ENCODE peak calls at places on chromosome 21, in six cellular contexts. C, U, D, I, M and R are unnamed samples.
A peak's percentile ranks its signal among the peaks of the same experiment; 100 is the strongest.

GRCh38 chr21:38171723-38172344 is 85.0 kb upstream of the KCNJ15 start:
- DNase-seq in C (no peak), U (peak; percentile 60), D (no peak), I (no peak), M (no peak), R (peak; percentile 17)

GRCh38 chr21:46064870-46065214 is 33.1 kb upstream of the COL6A2 start:
- DNase-seq in C (no peak), U (no peak), D (no peak), I (no peak), M (no peak), R (peak; percentile 7)

GRCh38 chr21:44957901-44958451 is 18.1 kb downstream of the SLX9 start:
- DNase-seq in C (no peak), U (no peak), D (no peak), I (no peak), M (no peak), R (no peak)

GRCh38 chr21:45102391-45102932 is 28.1 kb downstream of the ADARB1 start:
- DNase-seq in C (no peak), U (no peak), D (no peak), I (no peak), M (no peak), R (no peak)

GRCh38 chr21:36384885-36385232 is 333 bp upstream of the CHAF1B start:
- DNase-seq in C (no peak), U (no peak), D (no peak), I (no peak), M (no peak), R (no peak)

GRCh38 chr21:36210779-36211659 is 54.4 kb downstream of the DOP1B start:
- DNase-seq in C (no peak), U (no peak), D (no peak), I (no peak), M (no peak), R (no peak)

GRCh38 chr21:35142036-35142825 is 93.1 kb upstream of the RUNX1 start:
- DNase-seq in C (no peak), U (no peak), D (no peak), I (no peak), M (no peak), R (no peak)

GRCh38 chr21:39581414-39581813 is 31.3 kb upstream of the B3GALT5 start:
- DNase-seq in C (no peak), U (no peak), D (no peak), I (no peak), M (no peak), R (no peak)

GRCh38 chr21:34205811-34206635 is 132.6 kb downstream of the MRPS6 start:
- DNase-seq in C (no peak), U (no peak), D (no peak), I (no peak), M (no peak), R (no peak)

GRCh38 chr21:42398130-42398394 is 2.2 kb upstream of the TMPRSS3 start:
- DNase-seq in C (no peak), U (no peak), D (no peak), I (no peak), M (no peak), R (no peak)

GRCh38 chr21:40335689-40336088 is 468.5 kb downstream of the PCP4 start:
- DNase-seq in C (no peak), U (no peak), D (no peak), I (no peak), M (no peak), R (no peak)

GRCh38 chr21:29334717-29335428 is 36.2 kb downstream of the BACH1 start:
- DNase-seq in C (no peak), U (no peak), D (no peak), I (no peak), M (peak; percentile 62), R (no peak)

GRCh38 chr21:32392880-32393676 is at the start of gene URB1:
- DNase-seq in C (peak; percentile 97), U (peak; percentile 93), D (peak; percentile 95), I (peak; percentile 90), M (no peak), R (peak; percentile 69)

GRCh38 chr21:45579383-45580180 is 37.3 kb upstream of the SLC19A1 start:
- DNase-seq in C (no peak), U (peak; percentile 2), D (no peak), I (no peak), M (no peak), R (no peak)

GRCh38 chr21:41616063-41616591 is 108.2 kb upstream of the TMPRSS2 start:
- DNase-seq in C (no peak), U (no peak), D (no peak), I (no peak), M (no peak), R (no peak)

GRCh38 chr21:44940116-44940631 is 345 bp downstream of the SLX9 start:
- DNase-seq in C (no peak), U (no peak), D (no peak), I (no peak), M (no peak), R (no peak)

GRCh38 chr21:23218667-23219066 is 2220.5 kb downstream of the NCAM2 start:
- DNase-seq in C (no peak), U (no peak), D (no peak), I (no peak), M (no peak), R (no peak)

GRCh38 chr21:37536616-37537278 is 170.2 kb downstream of the DYRK1A start:
- DNase-seq in C (no peak), U (no peak), D (no peak), I (no peak), M (no peak), R (no peak)

GRCh38 chr21:32001390-32001789 is 128.6 kb downstream of the HUNK start:
- DNase-seq in C (no peak), U (no peak), D (no peak), I (no peak), M (no peak), R (no peak)

GRCh38 chr21:39016740-39017315 is 166.4 kb downstream of the PSMG1 start:
- DNase-seq in C (no peak), U (no peak), D (no peak), I (no peak), M (no peak), R (no peak)

GRCh38 chr21:28215214-28215954 is 777.3 kb downstream of the LTN1 start:
- DNase-seq in C (no peak), U (no peak), D (no peak), I (no peak), M (no peak), R (no peak)

GRCh38 chr21:34031835-34032370 is 41.5 kb upstream of the MRPS6 start:
- DNase-seq in C (no peak), U (no peak), D (no peak), I (no peak), M (no peak), R (no peak)

GRCh38 chr21:35011681-35012080 is 37.4 kb downstream of the RUNX1 start:
- DNase-seq in C (no peak), U (no peak), D (no peak), I (no peak), M (no peak), R (no peak)

GRCh38 chr21:45075606-45076244 is 1.3 kb downstream of the ADARB1 start:
- DNase-seq in C (no peak), U (no peak), D (no peak), I (no peak), M (no peak), R (no peak)

GRCh38 chr21:34115160-34115559 is 41.8 kb downstream of the MRPS6 start:
- DNase-seq in C (no peak), U (no peak), D (no peak), I (no peak), M (no peak), R (no peak)

GRCh38 chr21:30580132-30580531 is 10.1 kb downstream of the KRTAP22-2 start:
- DNase-seq in C (no peak), U (no peak), D (no peak), I (no peak), M (no peak), R (no peak)

GRCh38 chr21:18369115-18369514 is 34.5 kb downstream of the TMPRSS15 start:
- DNase-seq in C (no peak), U (no peak), D (no peak), I (no peak), M (no peak), R (no peak)

GRCh38 chr21:16154961-16155360 is 425.2 kb downstream of the USP25 start:
- DNase-seq in C (no peak), U (no peak), D (no peak), I (no peak), M (no peak), R (no peak)

GRCh38 chr21:29390778-29391177 is 92.1 kb downstream of the BACH1 start:
- DNase-seq in C (no peak), U (no peak), D (no peak), I (no peak), M (no peak), R (no peak)

GRCh38 chr21:42771503-42771805 is 107.9 kb downstream of the WDR4 start:
- DNase-seq in C (no peak), U (no peak), D (no peak), I (no peak), M (no peak), R (no peak)

GRCh38 chr21:37915941-37916794 is at the start of gene KCNJ6:
- DNase-seq in C (no peak), U (peak; percentile 87), D (peak; percentile 62), I (no peak), M (no peak), R (peak; percentile 59)

GRCh38 chr21:36087362-36088138 is 17.7 kb downstream of the CBR1 start:
- DNase-seq in C (no peak), U (no peak), D (no peak), I (no peak), M (no peak), R (no peak)

GRCh38 chr21:33127154-33127893 is 57.4 kb downstream of the OLIG1 start:
- DNase-seq in C (peak; percentile 53), U (peak; percentile 82), D (peak; percentile 65), I (peak; percentile 7), M (peak; percentile 18), R (peak; percentile 62)

GRCh38 chr21:32412998-32413504 is 545 bp downstream of the EVA1C start:
- DNase-seq in C (no peak), U (peak; percentile 19), D (no peak), I (no peak), M (no peak), R (no peak)

GRCh38 chr21:46424062-46424591 is 34.6 kb upstream of the DIP2A start:
- DNase-seq in C (no peak), U (no peak), D (no peak), I (no peak), M (no peak), R (no peak)